ENCODE peak calls at places on chromosome 1, in five cellular contexts. One of them, this sample, is unnamed. For H3K36me3 and H3K4me1, the result is how much of the 10 kb centered on the place peaks cover.

GRCh38 chr1:246647113-246647512 is 77.1 kb upstream of the SCCPDH start:
- DNase-seq in psoas muscle: peak
- DNase-seq in pancreas: no peak
- DNase-seq in Caco-2: peak
- DNase-seq in GM23338: peak
- DNase-seq in this sample: peak

GRCh38 chr1:179010671-179011070 is 15.0 kb upstream of the FAM20B start:
- DNase-seq in Caco-2: no peak
- DNase-seq in GM23338: no peak
- DNase-seq in psoas muscle: no peak
- DNase-seq in pancreas: no peak
- DNase-seq in this sample: no peak

GRCh38 chr1:229714964-229715603 is 89.0 kb downstream of the URB2 start:
- DNase-seq in Caco-2: peak
- DNase-seq in GM23338: peak
- DNase-seq in pancreas: peak
- DNase-seq in psoas muscle: no peak
- DNase-seq in this sample: no peak

GRCh38 chr1:232725303-232726047 is 79.7 kb upstream of the MAP10 start:
- DNase-seq in pancreas: no peak
- DNase-seq in Caco-2: no peak
- DNase-seq in GM23338: peak
- DNase-seq in psoas muscle: no peak
- DNase-seq in this sample: no peak

GRCh38 chr1:205497351-205497750 is 7.1 kb upstream of the CDK18 start:
- DNase-seq in psoas muscle: peak
- DNase-seq in GM23338: no peak
- DNase-seq in pancreas: peak
- DNase-seq in Caco-2: no peak
- DNase-seq in this sample: no peak

GRCh38 chr1:115781343-115781742 is 12.8 kb upstream of the CASQ2 start:
- DNase-seq in Caco-2: no peak
- DNase-seq in pancreas: no peak
- DNase-seq in GM23338: no peak
- DNase-seq in psoas muscle: no peak
- DNase-seq in this sample: no peak

GRCh38 chr1:198556969-198557368 is 16.5 kb upstream of the ATP6V1G3 start:
- DNase-seq in psoas muscle: no peak
- DNase-seq in GM23338: no peak
- DNase-seq in Caco-2: no peak
- DNase-seq in pancreas: no peak
- DNase-seq in this sample: no peak

GRCh38 chr1:242016518-242016917 is 17.6 kb upstream of the MAP1LC3C start:
- DNase-seq in Caco-2: no peak
- DNase-seq in pancreas: no peak
- DNase-seq in psoas muscle: no peak
- DNase-seq in GM23338: no peak
- DNase-seq in this sample: no peak

GRCh38 chr1:82343381-82343780 is 542.6 kb downstream of the ADGRL2 start:
- DNase-seq in psoas muscle: no peak
- DNase-seq in Caco-2: no peak
- DNase-seq in GM23338: no peak
- DNase-seq in pancreas: no peak
- DNase-seq in this sample: no peak

GRCh38 chr1:219416598-219417238 is 196.2 kb downstream of the ZC3H11B start:
- DNase-seq in Caco-2: peak
- DNase-seq in pancreas: no peak
- DNase-seq in GM23338: peak
- DNase-seq in psoas muscle: peak
- DNase-seq in this sample: peak

GRCh38 chr1:195765099-195765498 is 843.1 kb downstream of the KCNT2 start:
- DNase-seq in Caco-2: no peak
- DNase-seq in pancreas: no peak
- DNase-seq in GM23338: no peak
- DNase-seq in psoas muscle: no peak
- DNase-seq in this sample: no peak

GRCh38 chr1:88191917-88192316 is 492.2 kb upstream of the PKN2 start:
- DNase-seq in psoas muscle: no peak
- DNase-seq in Caco-2: no peak
- DNase-seq in pancreas: no peak
- DNase-seq in GM23338: no peak
- DNase-seq in this sample: no peak

DNA sequence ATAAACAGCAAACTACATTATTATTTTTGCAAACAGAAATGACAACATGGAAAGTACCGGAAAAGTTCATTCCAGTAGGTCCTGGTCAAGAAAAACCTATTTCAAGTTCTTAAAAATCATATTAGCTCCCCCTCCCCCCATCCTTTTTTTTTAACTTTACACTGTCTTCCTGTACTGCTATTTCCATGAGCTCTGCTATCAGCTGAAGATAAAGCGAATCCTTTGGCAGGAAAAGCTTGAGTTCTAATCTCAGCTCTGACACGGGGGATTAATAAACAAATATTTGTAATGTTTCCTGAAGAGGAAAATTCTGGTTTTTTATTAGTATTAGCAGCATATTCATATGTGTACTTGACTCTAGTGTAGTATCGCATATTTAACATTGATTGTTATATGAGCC is 190.7 kb upstream of the ESRRG start:
- DNase-seq in Caco-2: no peak
- DNase-seq in GM23338: no peak
- DNase-seq in pancreas: no peak
- DNase-seq in psoas muscle: no peak
- DNase-seq in this sample: no peak
- H3K4me3 ChIP-seq in Caco-2: no peak
- H3K4me3 ChIP-seq in GM23338: no peak
- H3K4me3 ChIP-seq in pancreas: no peak
- H3K4me3 ChIP-seq in psoas muscle: no peak
- H3K4me3 ChIP-seq in this sample: no peak

GRCh38 chr1:43669878-43670277 is 19.9 kb downstream of the KDM4A start:
- DNase-seq in pancreas: no peak
- DNase-seq in Caco-2: no peak
- DNase-seq in GM23338: no peak
- DNase-seq in psoas muscle: no peak
- DNase-seq in this sample: no peak
- H3K36me3 ChIP-seq in pancreas: under half
- H3K36me3 ChIP-seq in Caco-2: under half
- H3K36me3 ChIP-seq in GM23338: half or more
- H3K36me3 ChIP-seq in psoas muscle: half or more
- H3K36me3 ChIP-seq in this sample: under half

DNA sequence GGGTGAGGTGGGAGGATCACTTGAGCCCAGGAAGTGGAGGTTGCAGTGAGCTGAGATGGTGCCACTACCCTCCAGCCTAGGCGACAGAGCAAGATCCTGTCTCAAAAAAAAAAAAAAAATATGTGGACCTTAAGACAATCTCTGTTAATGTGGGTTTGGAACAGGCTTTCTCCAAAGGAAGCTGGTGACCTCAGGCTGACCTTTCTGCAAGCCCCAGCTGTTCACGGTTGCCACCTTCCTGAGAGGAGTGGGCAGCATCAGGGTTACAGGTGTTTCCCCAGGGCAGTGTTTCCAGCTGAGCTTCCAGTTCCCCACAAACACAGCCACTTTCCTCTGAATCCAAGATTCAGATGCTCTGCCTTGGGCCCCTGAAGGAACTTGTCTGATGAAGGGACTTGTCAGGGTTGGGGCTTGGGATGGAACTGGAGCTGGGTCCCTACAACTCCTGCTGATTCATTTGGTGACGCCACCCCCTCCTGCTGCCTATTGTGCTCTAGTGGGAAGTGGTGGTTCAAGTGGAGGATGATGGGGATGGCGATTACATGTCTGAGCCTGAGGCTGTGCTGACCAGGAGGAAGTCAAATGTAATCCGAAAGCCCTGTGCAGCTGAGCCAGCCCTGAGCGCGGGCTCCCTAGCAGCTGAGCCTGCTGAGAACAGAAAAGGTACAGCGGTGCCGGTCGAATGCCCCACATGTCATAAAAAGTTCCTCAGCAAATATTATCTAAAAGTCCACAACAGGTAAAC is 1.9 kb downstream of the ZBTB48 start:
- DNase-seq in GM23338: no peak
- DNase-seq in Caco-2: no peak
- DNase-seq in pancreas: no peak
- DNase-seq in psoas muscle: no peak
- DNase-seq in this sample: no peak
- H3K4me1 ChIP-seq in GM23338: under half
- H3K4me1 ChIP-seq in Caco-2: under half
- H3K4me1 ChIP-seq in pancreas: under half
- H3K4me1 ChIP-seq in psoas muscle: under half
- H3K4me1 ChIP-seq in this sample: under half

DNA sequence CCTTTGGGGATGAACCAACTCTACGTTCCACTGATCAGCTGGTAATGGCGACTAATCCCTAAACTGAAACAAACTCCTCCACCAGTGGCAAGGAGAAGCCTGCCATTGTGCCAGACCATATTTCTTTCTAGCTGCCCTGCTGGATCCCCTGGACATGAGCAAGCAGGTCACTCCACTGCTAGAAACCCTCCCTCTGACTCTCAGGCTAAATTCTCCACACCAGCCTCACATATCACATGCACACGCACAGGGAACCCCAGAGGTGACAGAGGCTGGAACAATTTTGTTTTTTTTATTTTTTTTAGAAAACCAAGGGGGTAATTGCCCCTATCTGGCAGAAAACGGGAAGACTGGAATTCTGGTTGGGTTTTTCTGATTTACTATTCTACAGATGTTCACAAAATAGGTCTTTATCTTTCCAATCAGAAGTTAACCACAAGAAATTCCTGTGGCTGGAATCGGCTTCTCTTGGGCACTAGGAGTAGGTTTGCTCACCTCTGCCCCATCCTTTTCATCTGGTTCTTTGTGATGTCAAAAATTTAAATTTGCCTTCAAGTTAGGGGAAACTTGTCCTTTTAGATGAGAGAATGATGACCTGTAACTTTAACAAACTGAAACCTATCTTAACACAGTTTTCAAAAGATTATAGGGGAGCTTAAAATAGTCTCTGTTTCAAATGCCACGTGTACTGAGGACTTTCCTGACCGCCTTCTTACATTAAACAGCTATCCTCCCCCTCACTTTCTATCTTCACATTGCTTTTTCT is 258.1 kb downstream of the SDCCAG8 start:
- DNase-seq in GM23338: no peak
- DNase-seq in psoas muscle: no peak
- DNase-seq in Caco-2: no peak
- DNase-seq in pancreas: no peak
- DNase-seq in this sample: no peak
- H3K4me3 ChIP-seq in GM23338: no peak
- H3K4me3 ChIP-seq in psoas muscle: no peak
- H3K4me3 ChIP-seq in Caco-2: no peak
- H3K4me3 ChIP-seq in pancreas: no peak
- H3K4me3 ChIP-seq in this sample: no peak

GRCh38 chr1:38029081-38029681 is 16.6 kb downstream of the UTP11 start:
- DNase-seq in pancreas: no peak
- DNase-seq in GM23338: peak
- DNase-seq in Caco-2: no peak
- DNase-seq in psoas muscle: peak
- DNase-seq in this sample: no peak

GRCh38 chr1:38028671-38029070 is 16.1 kb downstream of the UTP11 start:
- DNase-seq in GM23338: peak
- DNase-seq in pancreas: no peak
- DNase-seq in psoas muscle: no peak
- DNase-seq in Caco-2: no peak
- DNase-seq in this sample: no peak

GRCh38 chr1:38030596-38031512 is 15.7 kb downstream of the POU3F1 start:
- DNase-seq in GM23338: no peak
- DNase-seq in pancreas: peak
- DNase-seq in psoas muscle: no peak
- DNase-seq in Caco-2: no peak
- DNase-seq in this sample: no peak

GRCh38 chr1:38031513-38031866 is 15.1 kb downstream of the POU3F1 start:
- DNase-seq in pancreas: no peak
- DNase-seq in Caco-2: no peak
- DNase-seq in GM23338: no peak
- DNase-seq in psoas muscle: no peak
- DNase-seq in this sample: no peak

DNA sequence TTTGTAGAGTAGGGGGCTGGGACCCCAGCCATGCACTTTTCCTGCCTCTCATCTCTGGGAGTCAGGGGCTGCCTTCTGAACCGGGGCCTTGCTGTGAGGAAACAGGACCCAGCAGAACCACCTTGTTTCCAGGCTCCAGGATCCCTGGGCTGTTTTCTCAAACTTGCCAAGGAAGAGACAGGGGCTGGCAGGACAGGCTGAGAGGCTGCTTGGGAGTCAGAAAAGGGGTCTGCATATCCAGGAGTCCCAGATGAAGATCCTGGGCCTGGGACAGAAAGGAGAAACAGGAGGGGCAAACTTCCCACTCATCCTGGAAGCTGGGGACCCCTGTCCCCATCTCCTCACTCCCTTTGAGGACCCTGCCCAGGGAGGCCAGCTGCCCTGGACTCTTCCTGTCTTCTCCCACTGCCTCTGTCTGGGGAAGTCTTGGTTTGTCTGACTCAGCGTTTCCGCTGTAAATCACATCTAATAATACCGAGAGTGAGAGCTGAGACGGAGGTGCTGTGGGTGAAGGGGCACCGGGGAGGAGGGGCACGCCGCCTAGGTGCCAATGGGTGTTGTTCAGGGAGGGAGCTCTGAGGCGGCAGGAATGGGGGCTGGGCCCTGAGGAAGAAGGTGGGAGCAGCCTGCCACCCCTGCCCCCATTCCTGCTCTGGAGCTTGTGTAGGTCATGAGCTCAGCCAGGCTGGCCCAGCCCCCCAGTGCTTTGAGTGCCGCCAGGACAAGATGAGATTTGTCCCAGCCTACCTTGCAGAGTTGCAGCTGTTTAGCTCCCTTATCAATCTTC is 16.7 kb downstream of the POU3F1 start:
- DNase-seq in psoas muscle: peak
- DNase-seq in GM23338: peak
- DNase-seq in pancreas: peak
- DNase-seq in Caco-2: no peak
- DNase-seq in this sample: no peak
- H3K36me3 ChIP-seq in psoas muscle: under half
- H3K36me3 ChIP-seq in GM23338: under half
- H3K36me3 ChIP-seq in pancreas: under half
- H3K36me3 ChIP-seq in Caco-2: under half
- H3K36me3 ChIP-seq in this sample: under half

GRCh38 chr1:29161977-29162376 is 19.7 kb downstream of the SRSF4 start:
- DNase-seq in pancreas: no peak
- DNase-seq in Caco-2: no peak
- DNase-seq in GM23338: no peak
- DNase-seq in psoas muscle: no peak
- DNase-seq in this sample: no peak
- H3K4me1 ChIP-seq in pancreas: under half
- H3K4me1 ChIP-seq in Caco-2: under half
- H3K4me1 ChIP-seq in GM23338: half or more
- H3K4me1 ChIP-seq in psoas muscle: under half
- H3K4me1 ChIP-seq in this sample: under half

GRCh38 chr1:109235137-109235536 is 14.2 kb upstream of the CELSR2 start:
- DNase-seq in psoas muscle: no peak
- DNase-seq in pancreas: no peak
- DNase-seq in GM23338: no peak
- DNase-seq in Caco-2: no peak
- DNase-seq in this sample: no peak
- H3K4me3 ChIP-seq in psoas muscle: no peak
- H3K4me3 ChIP-seq in pancreas: no peak
- H3K4me3 ChIP-seq in GM23338: no peak
- H3K4me3 ChIP-seq in Caco-2: no peak
- H3K4me3 ChIP-seq in this sample: no peak